ENCODE peak calls at places on chromosomes 2 and 18, in seven cellular contexts. One of them, this sample, is unnamed.
A peak's percentile ranks its signal among the peaks of the same experiment; 100 is the strongest.

GRCh38 chr18:14089176-14089575 is 43.1 kb downstream of the ZNF519 start:
- DNase-seq in stomach: no peak
- DNase-seq in A549: no peak
- DNase-seq in breast epithelium: no peak
- DNase-seq in adrenal gland: no peak
- DNase-seq in transverse colon: no peak
- DNase-seq in ovary: no peak
- DNase-seq in this sample: no peak

GRCh38 chr2:177796011-177796410 is 276.6 kb downstream of the PDE11A start:
- DNase-seq in transverse colon: no peak
- DNase-seq in adrenal gland: no peak
- DNase-seq in A549: no peak
- DNase-seq in stomach: no peak
- DNase-seq in breast epithelium: no peak
- DNase-seq in ovary: no peak
- DNase-seq in this sample: no peak

GRCh38 chr2:127569274-127570065 is 34.0 kb downstream of the MYO7B start:
- DNase-seq in ovary: no peak
- DNase-seq in A549: peak; percentile 11
- DNase-seq in adrenal gland: peak; percentile 66
- DNase-seq in breast epithelium: no peak
- DNase-seq in stomach: no peak
- DNase-seq in transverse colon: no peak
- DNase-seq in this sample: peak; percentile 32

GRCh38 chr2:241598061-241598460 is 38.9 kb downstream of the THAP4 start:
- DNase-seq in ovary: no peak
- DNase-seq in A549: no peak
- DNase-seq in adrenal gland: no peak
- DNase-seq in stomach: no peak
- DNase-seq in transverse colon: no peak
- DNase-seq in breast epithelium: no peak
- DNase-seq in this sample: no peak

GRCh38 chr2:71068218-71069035 is at the start of gene NAGK:
- DNase-seq in stomach: peak; percentile 97
- DNase-seq in breast epithelium: peak; percentile 95
- DNase-seq in adrenal gland: peak; percentile 96
- DNase-seq in A549: peak; percentile 96
- DNase-seq in ovary: peak; percentile 97
- DNase-seq in transverse colon: peak; percentile 97
- DNase-seq in this sample: peak; percentile 95

GRCh38 chr2:96325038-96325883 is at the start of gene ITPRIPL1:
- DNase-seq in breast epithelium: no peak
- DNase-seq in stomach: no peak
- DNase-seq in adrenal gland: no peak
- DNase-seq in ovary: no peak
- DNase-seq in A549: no peak
- DNase-seq in transverse colon: peak; percentile 24
- DNase-seq in this sample: no peak

GRCh38 chr2:73984922-73985317 is 210 bp downstream of the TET3 start:
- DNase-seq in ovary: peak; percentile 76
- DNase-seq in breast epithelium: peak; percentile 58
- DNase-seq in transverse colon: peak; percentile 75
- DNase-seq in stomach: peak; percentile 61
- DNase-seq in adrenal gland: peak; percentile 68
- DNase-seq in A549: peak; percentile 35
- DNase-seq in this sample: no peak

GRCh38 chr2:181646415-181646987 is 10.4 kb downstream of the CERKL start:
- DNase-seq in breast epithelium: no peak
- DNase-seq in ovary: no peak
- DNase-seq in adrenal gland: no peak
- DNase-seq in transverse colon: no peak
- DNase-seq in A549: no peak
- DNase-seq in stomach: no peak
- DNase-seq in this sample: no peak

GRCh38 chr2:50691518-50691917 is 340.4 kb downstream of the NRXN1 start:
- DNase-seq in ovary: no peak
- DNase-seq in adrenal gland: no peak
- DNase-seq in stomach: no peak
- DNase-seq in breast epithelium: no peak
- DNase-seq in A549: no peak
- DNase-seq in transverse colon: no peak
- DNase-seq in this sample: no peak

GRCh38 chr2:63875758-63876710 is 34.3 kb downstream of the UGP2 start:
- DNase-seq in transverse colon: no peak
- DNase-seq in stomach: no peak
- DNase-seq in ovary: no peak
- DNase-seq in adrenal gland: no peak
- DNase-seq in A549: no peak
- DNase-seq in breast epithelium: no peak
- DNase-seq in this sample: no peak

GRCh38 chr2:101643004-101643524 is 54.4 kb upstream of the MAP4K4 start:
- DNase-seq in breast epithelium: no peak
- DNase-seq in ovary: no peak
- DNase-seq in A549: no peak
- DNase-seq in stomach: no peak
- DNase-seq in transverse colon: no peak
- DNase-seq in adrenal gland: no peak
- DNase-seq in this sample: no peak

GRCh38 chr18:55038162-55038561 is 78.9 kb upstream of the CCDC68 start:
- DNase-seq in adrenal gland: no peak
- DNase-seq in ovary: no peak
- DNase-seq in stomach: no peak
- DNase-seq in breast epithelium: no peak
- DNase-seq in A549: no peak
- DNase-seq in transverse colon: no peak
- DNase-seq in this sample: no peak

GRCh38 chr18:60534539-60534938 is 162.0 kb upstream of the MC4R start:
- DNase-seq in A549: no peak
- DNase-seq in adrenal gland: no peak
- DNase-seq in stomach: no peak
- DNase-seq in transverse colon: no peak
- DNase-seq in breast epithelium: no peak
- DNase-seq in ovary: no peak
- DNase-seq in this sample: no peak

GRCh38 chr2:125318740-125319139 is 1293.7 kb downstream of the CNTNAP5 start:
- DNase-seq in transverse colon: no peak
- DNase-seq in breast epithelium: no peak
- DNase-seq in A549: no peak
- DNase-seq in ovary: no peak
- DNase-seq in stomach: no peak
- DNase-seq in adrenal gland: no peak
- DNase-seq in this sample: no peak

GRCh38 chr2:46923011-46923669 is 7.5 kb upstream of the MCFD2 start:
- DNase-seq in adrenal gland: no peak
- DNase-seq in ovary: no peak
- DNase-seq in transverse colon: no peak
- DNase-seq in stomach: no peak
- DNase-seq in breast epithelium: no peak
- DNase-seq in A549: peak; percentile 53
- DNase-seq in this sample: no peak

GRCh38 chr2:61178603-61179545 is 16.9 kb downstream of the C2orf74 start:
- DNase-seq in ovary: peak; percentile 38
- DNase-seq in stomach: no peak
- DNase-seq in adrenal gland: no peak
- DNase-seq in transverse colon: no peak
- DNase-seq in A549: no peak
- DNase-seq in breast epithelium: no peak
- DNase-seq in this sample: no peak

GRCh38 chr2:105144941-105145300 is 96.6 kb upstream of the GPR45 start:
- DNase-seq in breast epithelium: no peak
- DNase-seq in A549: no peak
- DNase-seq in adrenal gland: no peak
- DNase-seq in transverse colon: no peak
- DNase-seq in stomach: no peak
- DNase-seq in ovary: no peak
- DNase-seq in this sample: no peak
- H3K4me3 ChIP-seq in breast epithelium: no peak overlapping the region
- H3K4me3 ChIP-seq in A549: no peak overlapping the region
- H3K4me3 ChIP-seq in adrenal gland: no peak overlapping the region
- H3K4me3 ChIP-seq in transverse colon: no peak overlapping the region
- H3K4me3 ChIP-seq in stomach: no peak overlapping the region
- H3K4me3 ChIP-seq in ovary: no peak overlapping the region
- H3K4me3 ChIP-seq in this sample: no peak overlapping the region

DNA sequence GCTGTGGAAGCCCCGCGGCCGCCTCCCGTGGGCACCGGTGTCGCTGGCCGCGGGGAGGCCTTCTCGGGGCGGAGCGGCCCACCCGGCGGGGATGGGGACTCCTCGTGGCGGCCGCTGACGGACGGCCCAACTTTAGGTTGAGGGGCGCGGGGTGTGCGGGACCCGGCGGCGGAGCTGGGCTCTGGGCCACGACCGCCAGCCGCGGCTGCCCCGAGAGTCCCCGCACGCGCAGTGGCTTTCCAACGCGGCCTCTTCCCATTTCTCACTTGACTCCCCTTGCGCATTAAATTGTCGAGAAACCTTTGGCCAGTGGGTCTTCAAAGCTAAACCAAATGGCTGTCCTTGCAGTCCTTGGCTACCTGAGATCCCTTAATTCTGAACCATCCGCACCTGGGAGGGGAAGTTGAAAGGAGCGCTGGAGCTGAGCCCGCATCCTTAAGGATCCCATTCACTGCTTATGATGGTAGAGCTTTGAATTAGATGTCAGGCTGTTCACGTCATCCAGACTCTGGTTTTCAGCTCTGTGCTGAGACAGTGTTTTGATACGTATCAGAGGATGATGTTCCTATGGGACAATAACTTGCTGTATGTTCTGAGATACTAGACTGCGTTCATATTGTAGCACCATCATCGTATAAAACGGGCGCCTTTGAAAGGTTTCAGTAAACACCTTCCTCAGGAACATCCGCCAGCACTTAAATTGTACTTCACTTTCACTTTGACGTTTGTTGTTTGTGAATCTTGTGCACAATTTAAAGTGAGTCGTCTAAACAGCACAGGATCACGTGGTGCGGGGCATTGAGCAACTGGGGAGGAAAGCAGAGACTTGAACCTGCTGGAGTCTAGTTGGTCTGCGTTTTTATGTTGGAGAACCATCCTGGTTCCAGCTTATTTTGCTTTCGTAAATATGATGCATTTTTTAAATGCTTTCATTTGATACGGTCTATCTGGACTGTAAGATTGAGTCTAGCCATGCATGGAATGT is 874 bp downstream of the CLIP4 start:
- DNase-seq in A549: peak; percentile 82
- DNase-seq in ovary: peak; percentile 70
- DNase-seq in transverse colon: peak; percentile 71
- DNase-seq in adrenal gland: peak; percentile 37
- DNase-seq in breast epithelium: no peak
- DNase-seq in stomach: peak; percentile 58
- DNase-seq in this sample: peak; percentile 77
- TF ChIP-seq POLR2A in A549: peak; percentile 38
- TF ChIP-seq POLR2A in ovary: peak; percentile 43
- TF ChIP-seq POLR2A in transverse colon: peak; percentile 34
- TF ChIP-seq POLR2A in adrenal gland: no peak
- TF ChIP-seq POLR2A in breast epithelium: peak; percentile 12
- TF ChIP-seq POLR2A in stomach: no peak
- TF ChIP-seq POLR2A in this sample: peak; percentile 51

DNA sequence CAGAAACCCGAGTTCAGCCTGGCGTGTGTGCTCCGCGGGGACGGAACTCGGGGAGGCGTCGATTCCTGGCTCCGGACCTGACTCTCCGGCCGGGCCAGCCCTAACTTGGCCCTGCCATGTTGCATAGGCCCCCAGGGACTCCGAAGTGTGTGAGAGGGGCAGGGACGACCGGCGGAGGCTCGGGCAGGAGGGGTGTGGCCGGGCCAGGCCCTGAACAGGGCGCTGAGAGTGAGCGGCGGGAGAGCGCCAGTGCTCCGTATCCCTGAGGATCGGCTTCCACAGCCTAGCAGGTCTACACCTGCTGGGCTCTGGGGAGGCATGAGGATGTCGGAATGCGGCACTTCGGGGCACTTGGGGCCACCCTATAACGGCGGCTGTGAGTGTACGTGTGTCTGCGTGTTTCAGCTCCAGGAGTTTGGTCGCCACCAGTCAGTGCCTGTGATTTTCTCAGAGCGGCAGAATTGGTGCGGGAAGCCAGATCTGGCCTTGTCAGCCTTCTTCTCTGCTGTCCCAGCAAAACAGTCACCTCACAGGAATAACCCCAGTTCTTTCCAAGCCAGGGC is 846 bp downstream of the KCNK3 start:
- DNase-seq in ovary: no peak
- DNase-seq in transverse colon: no peak
- DNase-seq in A549: no peak
- DNase-seq in breast epithelium: no peak
- DNase-seq in adrenal gland: peak; percentile 51
- DNase-seq in stomach: no peak
- DNase-seq in this sample: no peak
- H3K4me3 ChIP-seq in ovary: peak overlapping the region; percentile 28
- H3K4me3 ChIP-seq in transverse colon: peak overlapping the region; percentile 3
- H3K4me3 ChIP-seq in A549: peak overlapping the region; percentile 36
- H3K4me3 ChIP-seq in breast epithelium: peak overlapping the region; percentile 44
- H3K4me3 ChIP-seq in adrenal gland: peak overlapping the region; percentile 14
- H3K4me3 ChIP-seq in stomach: peak overlapping the region; percentile 42
- H3K4me3 ChIP-seq in this sample: no peak overlapping the region

DNA sequence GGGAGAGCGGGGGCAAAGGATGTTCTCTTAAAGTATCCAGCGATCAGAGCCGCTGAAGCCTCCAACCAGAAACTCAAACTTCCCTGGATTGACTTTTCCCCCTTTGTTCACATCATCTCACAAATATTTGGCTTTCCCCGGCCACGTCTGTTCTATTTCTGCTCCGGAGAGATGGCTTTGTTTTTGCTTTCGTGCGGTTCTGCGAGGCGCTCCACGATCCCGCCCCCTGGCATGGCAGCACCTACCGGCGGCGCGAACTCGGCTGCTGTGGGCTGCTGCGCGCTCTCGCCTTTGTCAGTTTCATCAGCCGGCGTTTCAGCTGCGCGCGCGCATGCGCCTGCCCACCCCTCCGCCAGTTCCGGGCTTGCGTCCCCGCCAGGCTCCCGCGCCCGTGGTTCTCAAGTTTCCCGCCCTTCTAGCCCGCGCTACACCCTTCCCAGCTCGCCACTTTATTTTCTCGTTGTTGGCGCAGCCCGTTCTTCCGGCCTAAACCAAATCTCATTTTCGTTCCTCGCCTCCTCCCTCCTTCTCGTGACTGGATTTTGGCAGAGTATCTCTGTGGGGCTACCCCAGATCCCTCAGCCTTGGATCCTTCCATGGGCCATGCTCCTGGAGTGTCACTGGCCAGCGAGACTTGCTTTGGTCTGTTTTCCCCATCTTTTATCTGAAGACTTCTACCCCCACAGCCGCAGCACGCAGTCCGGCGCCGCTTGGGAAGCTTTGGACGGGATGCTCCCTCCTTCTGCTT is 98.0 kb downstream of the INSIG2 start:
- DNase-seq in A549: peak; percentile 86
- DNase-seq in ovary: peak; percentile 91
- DNase-seq in stomach: peak; percentile 88
- DNase-seq in adrenal gland: peak; percentile 79
- DNase-seq in transverse colon: peak; percentile 88
- DNase-seq in breast epithelium: peak; percentile 76
- DNase-seq in this sample: peak; percentile 63
- TF ChIP-seq POLR2A in A549: peak; percentile 58
- TF ChIP-seq POLR2A in ovary: peak; percentile 14
- TF ChIP-seq POLR2A in stomach: no peak
- TF ChIP-seq POLR2A in adrenal gland: peak; percentile 43
- TF ChIP-seq POLR2A in transverse colon: peak; percentile 40
- TF ChIP-seq POLR2A in breast epithelium: peak; percentile 5
- TF ChIP-seq POLR2A in this sample: peak; percentile 76

GRCh38 chr2:11395389-11395788 is 51.0 kb upstream of the ROCK2 start:
- DNase-seq in ovary: no peak
- DNase-seq in stomach: no peak
- DNase-seq in transverse colon: no peak
- DNase-seq in breast epithelium: no peak
- DNase-seq in A549: no peak
- DNase-seq in adrenal gland: no peak
- DNase-seq in this sample: no peak
- H3K4me3 ChIP-seq in ovary: no peak overlapping the region
- H3K4me3 ChIP-seq in stomach: no peak overlapping the region
- H3K4me3 ChIP-seq in transverse colon: no peak overlapping the region
- H3K4me3 ChIP-seq in breast epithelium: no peak overlapping the region
- H3K4me3 ChIP-seq in A549: no peak overlapping the region
- H3K4me3 ChIP-seq in adrenal gland: no peak overlapping the region
- H3K4me3 ChIP-seq in this sample: no peak overlapping the region